ENCODE peak calls at places on chromosomes 3 and 15, in four cellular contexts. One of them, this sample, is unnamed.

GRCh38 chr3:196677929-196678328 is 34.1 kb downstream of the CEP19 start:
- DNase-seq in foreskin fibroblast: no peak
- DNase-seq in heart right ventricle: no peak
- DNase-seq in choroid plexus epithelial cell: no peak
- DNase-seq in this sample: no peak

GRCh38 chr3:57152150-57152549 is 13.0 kb downstream of the IL17RD start:
- DNase-seq in foreskin fibroblast: peak; percentile 36
- DNase-seq in heart right ventricle: peak; percentile 35
- DNase-seq in choroid plexus epithelial cell: no peak
- DNase-seq in this sample: no peak

GRCh38 chr3:141360888-141361598 is 7.3 kb upstream of the ZBTB38 start:
- DNase-seq in foreskin fibroblast: peak; percentile 85
- DNase-seq in heart right ventricle: no peak
- DNase-seq in choroid plexus epithelial cell: peak; percentile 94
- DNase-seq in this sample: peak; percentile 80

GRCh38 chr3:128383316-128384235 is 83.1 kb downstream of the DNAJB8 start:
- DNase-seq in foreskin fibroblast: peak; percentile 87
- DNase-seq in heart right ventricle: peak; percentile 77
- DNase-seq in choroid plexus epithelial cell: peak; percentile 26
- DNase-seq in this sample: no peak

GRCh38 chr15:87527875-87528274 is 728.7 kb downstream of the NTRK3 start:
- DNase-seq in foreskin fibroblast: no peak
- DNase-seq in heart right ventricle: no peak
- DNase-seq in choroid plexus epithelial cell: no peak
- DNase-seq in this sample: no peak

GRCh38 chr15:90666135-90666909 is 50.8 kb upstream of the BLM start:
- DNase-seq in foreskin fibroblast: no peak
- DNase-seq in heart right ventricle: no peak
- DNase-seq in choroid plexus epithelial cell: no peak
- DNase-seq in this sample: no peak

GRCh38 chr15:51377038-51377761 is 35.7 kb downstream of the GLDN start:
- DNase-seq in foreskin fibroblast: peak; percentile 89
- DNase-seq in heart right ventricle: no peak
- DNase-seq in choroid plexus epithelial cell: peak; percentile 89
- DNase-seq in this sample: peak; percentile 55

GRCh38 chr15:68674975-68675374 is 96.2 kb downstream of the CORO2B start:
- DNase-seq in foreskin fibroblast: no peak
- DNase-seq in heart right ventricle: no peak
- DNase-seq in choroid plexus epithelial cell: peak; percentile 52
- DNase-seq in this sample: no peak

GRCh38 chr3:151230644-151231043 is 27.6 kb upstream of the GPR171 start:
- DNase-seq in foreskin fibroblast: no peak
- DNase-seq in heart right ventricle: no peak
- DNase-seq in choroid plexus epithelial cell: no peak
- DNase-seq in this sample: no peak

GRCh38 chr3:111592143-111592542 is 3.0 kb downstream of the ZBED2 start:
- DNase-seq in foreskin fibroblast: peak; percentile 29
- DNase-seq in heart right ventricle: no peak
- DNase-seq in choroid plexus epithelial cell: no peak
- DNase-seq in this sample: no peak

GRCh38 chr15:33142708-33143107 is 51.8 kb downstream of the FMN1 start:
- DNase-seq in foreskin fibroblast: no peak
- DNase-seq in heart right ventricle: no peak
- DNase-seq in choroid plexus epithelial cell: no peak
- DNase-seq in this sample: no peak

GRCh38 chr3:178623666-178624255 is 87.5 kb downstream of the KCNMB2 start:
- DNase-seq in foreskin fibroblast: no peak
- DNase-seq in heart right ventricle: no peak
- DNase-seq in choroid plexus epithelial cell: no peak
- DNase-seq in this sample: no peak

GRCh38 chr3:145943994-145944393 is 217.0 kb downstream of the PLOD2 start:
- DNase-seq in foreskin fibroblast: no peak
- DNase-seq in heart right ventricle: no peak
- DNase-seq in choroid plexus epithelial cell: no peak
- DNase-seq in this sample: no peak

GRCh38 chr15:90807687-90808086 is 60.7 kb upstream of the FURIN start:
- DNase-seq in foreskin fibroblast: no peak
- DNase-seq in heart right ventricle: no peak
- DNase-seq in choroid plexus epithelial cell: no peak
- DNase-seq in this sample: no peak

GRCh38 chr3:193780810-193781472 is 187.9 kb downstream of the OPA1 start:
- DNase-seq in foreskin fibroblast: peak; percentile 80
- DNase-seq in heart right ventricle: peak; percentile 75
- DNase-seq in choroid plexus epithelial cell: peak; percentile 71
- DNase-seq in this sample: peak; percentile 53

GRCh38 chr3:10370429-10370828 is 49.5 kb upstream of the SEC13 start:
- DNase-seq in foreskin fibroblast: peak; percentile 71
- DNase-seq in heart right ventricle: no peak
- DNase-seq in choroid plexus epithelial cell: peak; percentile 60
- DNase-seq in this sample: no peak

GRCh38 chr15:98881526-98882517 is 125.8 kb downstream of the PGPEP1L start:
- DNase-seq in foreskin fibroblast: peak; percentile 74
- DNase-seq in heart right ventricle: no peak
- DNase-seq in choroid plexus epithelial cell: peak; percentile 82
- DNase-seq in this sample: no peak

GRCh38 chr3:44729384-44729910 is at the start of gene ZNF501:
- DNase-seq in foreskin fibroblast: peak; percentile 98
- DNase-seq in heart right ventricle: peak; percentile 93
- DNase-seq in choroid plexus epithelial cell: peak; percentile 93
- DNase-seq in this sample: peak; percentile 74

GRCh38 chr3:152452318-152452717 is 183.6 kb downstream of the MBNL1 start:
- DNase-seq in foreskin fibroblast: no peak
- DNase-seq in heart right ventricle: no peak
- DNase-seq in choroid plexus epithelial cell: peak; percentile 60
- DNase-seq in this sample: no peak

GRCh38 chr3:13277860-13278531 is 142.1 kb downstream of the NUP210 start:
- DNase-seq in foreskin fibroblast: peak; percentile 28
- DNase-seq in heart right ventricle: no peak
- DNase-seq in choroid plexus epithelial cell: no peak
- DNase-seq in this sample: no peak

GRCh38 chr3:44058022-44058867 is 183.4 kb upstream of the TOPAZ1 start:
- DNase-seq in foreskin fibroblast: peak; percentile 83
- DNase-seq in heart right ventricle: no peak
- DNase-seq in choroid plexus epithelial cell: peak; percentile 62
- DNase-seq in this sample: peak; percentile 43

GRCh38 chr3:49903451-49904424 is at the start of gene MST1R:
- DNase-seq in foreskin fibroblast: peak; percentile 59
- DNase-seq in heart right ventricle: peak; percentile 81
- DNase-seq in choroid plexus epithelial cell: peak; percentile 29
- DNase-seq in this sample: no peak
- H3K4me3 ChIP-seq in foreskin fibroblast: peak within 1 kb of the TSS; percentile 18
- H3K4me3 ChIP-seq in heart right ventricle: peak within 1 kb of the TSS; percentile 36
- H3K4me3 ChIP-seq in choroid plexus epithelial cell: peak within 1 kb of the TSS; percentile 48
- H3K4me3 ChIP-seq in this sample: no peak within 1 kb of the TSS

GRCh38 chr3:24521306-24522154 is 26.9 kb upstream of the THRB start:
- DNase-seq in foreskin fibroblast: peak; percentile 76
- DNase-seq in heart right ventricle: peak; percentile 80
- DNase-seq in choroid plexus epithelial cell: peak; percentile 58
- DNase-seq in this sample: no peak
- TF ChIP-seq CTCF in foreskin fibroblast: no peak
- TF ChIP-seq CTCF in heart right ventricle: peak; percentile 50
- TF ChIP-seq CTCF in choroid plexus epithelial cell: no peak
- TF ChIP-seq CTCF in this sample: no peak

DNA sequence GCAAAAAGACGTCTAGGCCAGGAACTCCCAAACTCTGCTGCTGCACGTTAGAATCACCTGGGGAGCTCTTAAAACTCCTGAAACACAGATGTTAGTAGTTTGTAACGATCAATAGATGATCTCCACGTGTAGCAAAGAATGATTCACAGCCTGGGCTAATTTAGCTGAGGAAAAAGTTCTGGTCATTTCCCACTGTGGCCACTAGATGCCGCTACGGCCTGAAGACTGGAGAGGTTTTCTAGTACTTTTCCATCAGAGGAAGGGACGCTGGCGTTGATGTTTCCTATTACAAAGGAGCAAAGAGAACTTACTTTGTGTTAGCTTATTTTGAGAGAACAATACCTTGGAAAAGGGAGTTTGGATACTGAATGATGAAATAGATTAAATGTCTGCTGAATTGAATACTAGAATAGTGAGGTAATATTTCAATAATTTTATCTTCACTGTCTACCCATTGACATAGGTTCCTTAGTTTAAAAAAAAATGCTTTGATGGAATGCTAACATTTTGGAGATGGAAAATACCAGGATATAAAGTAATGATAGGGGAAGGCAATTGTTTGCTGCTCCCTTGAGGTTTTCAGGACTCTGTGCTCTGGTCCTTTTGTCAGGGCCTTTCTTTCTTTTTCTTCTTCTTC is 159.1 kb downstream of the P3H2 start:
- DNase-seq in foreskin fibroblast: peak; percentile 88
- DNase-seq in heart right ventricle: peak; percentile 60
- DNase-seq in choroid plexus epithelial cell: peak; percentile 88
- DNase-seq in this sample: peak; percentile 78
- H3K4me3 ChIP-seq in foreskin fibroblast: no peak overlapping the region
- H3K4me3 ChIP-seq in heart right ventricle: no peak overlapping the region
- H3K4me3 ChIP-seq in choroid plexus epithelial cell: no peak overlapping the region
- H3K4me3 ChIP-seq in this sample: no peak overlapping the region

DNA sequence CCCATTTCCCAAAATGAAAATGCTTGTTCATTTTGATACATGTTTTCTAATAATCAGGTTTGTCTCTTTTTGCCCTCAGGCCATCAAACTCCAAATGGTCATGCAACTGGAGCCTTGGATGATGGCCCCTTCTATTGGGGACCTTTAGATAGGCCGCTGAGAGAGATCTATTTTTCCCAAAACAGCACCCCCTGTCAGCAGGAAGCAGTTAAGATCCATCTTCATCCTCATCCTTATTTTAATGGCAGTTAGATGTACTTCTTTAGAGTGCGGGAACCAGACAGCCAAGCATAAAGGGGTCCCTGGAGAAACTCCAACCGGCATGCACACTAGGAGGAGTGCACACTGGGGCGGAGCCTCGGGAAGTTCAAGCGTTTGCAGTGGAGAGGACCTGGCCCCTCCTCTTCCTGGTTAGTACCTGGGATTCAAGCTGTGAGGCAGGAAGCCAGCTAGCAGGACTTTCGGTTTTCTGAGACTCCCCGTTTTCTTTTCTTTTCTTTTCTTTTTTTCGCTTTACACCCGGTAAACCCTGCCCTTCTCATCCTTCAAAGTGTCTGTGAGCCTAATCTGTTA is 31.9 kb upstream of the STRIT1 start:
- DNase-seq in foreskin fibroblast: no peak
- DNase-seq in heart right ventricle: no peak
- DNase-seq in choroid plexus epithelial cell: peak; percentile 23
- DNase-seq in this sample: no peak
- TF ChIP-seq CTCF in foreskin fibroblast: peak; percentile 7
- TF ChIP-seq CTCF in heart right ventricle: no peak
- TF ChIP-seq CTCF in choroid plexus epithelial cell: peak; percentile 36
- TF ChIP-seq CTCF in this sample: no peak

DNA sequence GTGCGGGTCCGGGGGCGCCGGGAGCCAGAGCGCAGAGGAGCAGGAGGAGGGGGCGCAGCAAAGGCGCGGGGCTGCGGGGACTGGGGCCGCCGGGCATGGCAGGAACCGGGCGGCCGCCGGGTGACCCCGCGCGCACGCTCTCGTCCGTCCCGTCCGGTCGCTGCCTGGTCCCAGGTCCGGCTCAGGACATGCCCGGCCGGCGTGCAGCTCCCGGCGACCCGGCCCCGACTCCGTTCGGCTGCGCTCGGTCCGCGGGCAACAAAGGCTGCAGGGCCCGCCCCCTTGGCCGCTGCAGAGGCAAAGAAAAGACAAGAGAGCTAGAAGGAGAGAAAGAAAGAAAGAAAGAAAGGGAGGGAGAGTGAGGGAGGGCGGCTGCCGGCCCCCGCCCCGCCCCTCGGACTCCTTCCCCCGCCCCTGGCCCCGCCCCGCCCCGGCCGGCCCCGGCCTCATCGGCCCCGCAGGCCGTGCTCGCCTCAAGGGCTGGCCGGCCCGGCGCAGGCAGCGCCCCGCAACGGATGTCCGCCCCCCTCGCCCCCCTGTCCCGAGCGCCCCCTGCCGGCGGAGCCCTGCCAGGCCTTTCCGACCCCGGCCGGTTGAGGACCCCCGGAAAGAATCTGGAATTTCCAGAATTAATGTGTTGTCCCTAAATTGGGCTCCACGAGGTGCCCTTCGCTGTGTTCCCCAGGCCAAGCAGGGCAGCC is at the start of gene ADAMTS7:
- DNase-seq in foreskin fibroblast: peak; percentile 84
- DNase-seq in heart right ventricle: peak; percentile 87
- DNase-seq in choroid plexus epithelial cell: peak; percentile 76
- DNase-seq in this sample: peak; percentile 34
- H3K4me3 ChIP-seq in foreskin fibroblast: peak within 1 kb of the TSS; percentile 55
- H3K4me3 ChIP-seq in heart right ventricle: peak within 1 kb of the TSS; percentile 86
- H3K4me3 ChIP-seq in choroid plexus epithelial cell: peak within 1 kb of the TSS; percentile 65
- H3K4me3 ChIP-seq in this sample: peak within 1 kb of the TSS; percentile 55

GRCh38 chr3:189340680-189341460 is 169.1 kb downstream of the TPRG1 start:
- DNase-seq in foreskin fibroblast: no peak
- DNase-seq in heart right ventricle: no peak
- DNase-seq in choroid plexus epithelial cell: no peak
- DNase-seq in this sample: no peak
- TF ChIP-seq CTCF in foreskin fibroblast: peak; percentile 16
- TF ChIP-seq CTCF in heart right ventricle: no peak
- TF ChIP-seq CTCF in choroid plexus epithelial cell: peak; percentile 42
- TF ChIP-seq CTCF in this sample: no peak

GRCh38 chr15:62622775-62623174 is 419.8 kb upstream of the TPM1 start:
- DNase-seq in foreskin fibroblast: no peak
- DNase-seq in heart right ventricle: no peak
- DNase-seq in choroid plexus epithelial cell: no peak
- DNase-seq in this sample: no peak

GRCh38 chr15:62626903-62627302 is 415.6 kb upstream of the TPM1 start:
- DNase-seq in foreskin fibroblast: peak; percentile 54
- DNase-seq in heart right ventricle: no peak
- DNase-seq in choroid plexus epithelial cell: no peak
- DNase-seq in this sample: no peak

GRCh38 chr15:62631325-62631724 is 411.2 kb upstream of the TPM1 start:
- DNase-seq in foreskin fibroblast: no peak
- DNase-seq in heart right ventricle: no peak
- DNase-seq in choroid plexus epithelial cell: no peak
- DNase-seq in this sample: no peak

GRCh38 chr15:62624541-62625399 is 417.8 kb upstream of the TPM1 start:
- DNase-seq in foreskin fibroblast: peak; percentile 91
- DNase-seq in heart right ventricle: no peak
- DNase-seq in choroid plexus epithelial cell: peak; percentile 56
- DNase-seq in this sample: no peak

DNA sequence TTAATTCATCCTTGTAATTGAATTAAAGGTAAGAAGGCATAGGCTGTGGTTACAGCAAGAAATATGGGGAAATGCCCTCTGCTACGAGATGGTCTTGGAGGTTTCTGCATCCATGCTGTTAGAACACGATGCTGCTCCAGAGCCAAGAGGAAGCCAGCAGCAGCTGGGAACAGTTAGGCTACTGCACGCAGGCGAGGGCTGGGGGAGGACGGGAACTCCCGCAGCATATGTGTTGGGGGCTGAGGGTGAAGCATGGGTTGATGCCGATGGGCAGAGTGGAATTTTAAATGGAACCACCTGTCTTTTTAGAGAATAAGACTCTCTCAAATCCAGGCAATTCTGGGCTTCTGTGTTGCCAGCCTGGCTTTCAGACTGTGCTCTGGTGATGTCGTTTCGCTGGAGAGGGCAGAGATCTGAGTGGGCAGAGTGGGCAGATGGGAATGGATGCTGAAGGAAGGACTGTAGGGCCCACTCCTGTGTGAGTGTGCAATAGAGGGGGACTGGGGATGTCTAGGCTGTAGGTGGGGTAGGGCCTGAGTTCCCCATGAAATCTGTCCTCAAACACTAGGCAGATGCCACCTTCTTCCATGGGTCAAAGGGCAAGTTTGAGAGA is 417.0 kb upstream of the TPM1 start:
- DNase-seq in foreskin fibroblast: peak; percentile 97
- DNase-seq in heart right ventricle: no peak
- DNase-seq in choroid plexus epithelial cell: no peak
- DNase-seq in this sample: no peak
- H3K4me3 ChIP-seq in foreskin fibroblast: no peak overlapping the region
- H3K4me3 ChIP-seq in heart right ventricle: no peak overlapping the region
- H3K4me3 ChIP-seq in choroid plexus epithelial cell: no peak overlapping the region
- H3K4me3 ChIP-seq in this sample: no peak overlapping the region